ENCODE peak calls at places on chromosomes 4 and X, in six cellular contexts. O is heart left ventricle, K is breast epithelium, Y is endothelial cell of umbilical vein, E is cardiac muscle cell, T is mucosa of descending colon. M is an unnamed sample. For H3K4me1, the result is how much of the 10 kb centered on the place peaks cover.

GRCh38 chr4:77599378-77599777 is 6.2 kb upstream of the CXCL13 start:
- DNase-seq in O (no peak), K (no peak), Y (peak), E (peak), T (peak), M (no peak)

GRCh38 chr4:150315175-150315574 is 236.9 kb downstream of the DCLK2 start:
- DNase-seq in O (no peak), K (no peak), Y (no peak), E (peak), T (no peak), M (no peak)

GRCh38 chr4:15341022-15341732 is 86.7 kb upstream of the C1QTNF7 start:
- DNase-seq in O (no peak), K (no peak), Y (no peak), E (no peak), T (no peak), M (no peak)

GRCh38 chr4:41882622-41883347 is 52.4 kb upstream of the TMEM33 start:
- DNase-seq in O (no peak), K (no peak), Y (peak), E (peak), T (peak), M (peak)

GRCh38 chr4:82599336-82599735 is 37.5 kb upstream of the TMEM150C start:
- DNase-seq in O (no peak), K (no peak), Y (no peak), E (no peak), T (no peak), M (no peak)

GRCh38 chr4:169627307-169627706 is 6.9 kb downstream of the CLCN3 start:
- DNase-seq in O (no peak), K (no peak), Y (no peak), E (no peak), T (no peak), M (no peak)

GRCh38 chr4:127622923-127623754 is 9.6 kb upstream of the INTU start:
- DNase-seq in O (peak), K (no peak), Y (peak), E (peak), T (peak), M (peak)

GRCh38 chr4:40462326-40462725 is 127.2 kb downstream of the CHRNA9 start:
- DNase-seq in O (no peak), K (peak), Y (no peak), E (no peak), T (no peak), M (no peak)

GRCh38 chrX:103253608-103254007 is 1.3 kb downstream of the TCEAL8 start:
- DNase-seq in O (peak), K (no peak), Y (peak), E (peak), T (no peak), M (no peak)

GRCh38 chr4:141571368-141571767 is 65.0 kb upstream of the IL15 start:
- DNase-seq in O (no peak), K (no peak), Y (no peak), E (peak), T (no peak), M (no peak)

GRCh38 chrX:40465735-40466551 is 114.8 kb upstream of the ATP6AP2 start:
- DNase-seq in O (no peak), K (no peak), Y (no peak), E (peak), T (no peak), M (no peak)

GRCh38 chr4:102285831-102286230 is 59.5 kb downstream of the SLC39A8 start:
- DNase-seq in O (no peak), K (no peak), Y (peak), E (no peak), T (no peak), M (no peak)

GRCh38 chr4:67106846-67107467 is 438.3 kb downstream of the CENPC start:
- DNase-seq in O (no peak), K (no peak), Y (no peak), E (no peak), T (no peak), M (no peak)

GRCh38 chr4:145168578-145169187 is 11.7 kb downstream of the OTUD4 start:
- DNase-seq in O (no peak), K (no peak), Y (no peak), E (no peak), T (no peak), M (no peak)

GRCh38 chrX:65575024-65575423 is 40.4 kb upstream of the LAS1L start:
- DNase-seq in O (no peak), K (no peak), Y (no peak), E (no peak), T (no peak), M (no peak)

GRCh38 chrX:77440310-77440709 is 6.9 kb upstream of the FGF16 start:
- DNase-seq in O (no peak), K (no peak), Y (no peak), E (no peak), T (no peak), M (no peak)

GRCh38 chr4:128649575-128650205 is 159.8 kb upstream of the JADE1 start:
- DNase-seq in O (no peak), K (no peak), Y (no peak), E (peak), T (peak), M (no peak)

GRCh38 chr4:87716350-87717041 is 66.4 kb downstream of the DMP1 start:
- DNase-seq in O (peak), K (peak), Y (no peak), E (peak), T (no peak), M (no peak)

GRCh38 chrX:23103546-23103945 is 103.8 kb downstream of the DDX53 start:
- DNase-seq in O (no peak), K (no peak), Y (no peak), E (no peak), T (no peak), M (no peak)

GRCh38 chr4:41142946-41143720 is 71.2 kb downstream of the APBB2 start:
- DNase-seq in O (peak), K (peak), Y (peak), E (peak), T (peak), M (no peak)

GRCh38 chr4:121706595-121707021 is 9.8 kb upstream of the ANXA5 start:
- DNase-seq in O (no peak), K (no peak), Y (no peak), E (peak), T (no peak), M (no peak)

GRCh38 chrX:40290519-40290918 is 192.8 kb upstream of the BCOR start:
- DNase-seq in O (no peak), K (no peak), Y (no peak), E (no peak), T (no peak), M (no peak)

GRCh38 chr4:8269535-8270417 is at the start of gene HTRA3:
- DNase-seq in O (peak), K (no peak), Y (peak), E (peak), T (peak), M (no peak)

GRCh38 chrX:130625381-130625780 is 223.6 kb downstream of the RBMX2 start:
- DNase-seq in O (no peak), K (no peak), Y (no peak), E (no peak), T (no peak), M (no peak)

GRCh38 chrX:47218280-47218919 is at the start of gene CDK16:
- DNase-seq in O (peak), K (peak), Y (peak), E (peak), T (peak), M (peak)

GRCh38 chrX:5646818-5647217 is 581.8 kb downstream of the NLGN4X start:
- DNase-seq in O (no peak), K (no peak), Y (no peak), E (no peak), T (peak), M (no peak)

GRCh38 chr4:80452768-80453167 is 117.2 kb downstream of the CFAP299 start:
- DNase-seq in O (no peak), K (no peak), Y (no peak), E (no peak), T (no peak), M (no peak)

GRCh38 chr4:40228497-40229365 is 31.9 kb downstream of the RHOH start:
- DNase-seq in O (no peak), K (no peak), Y (no peak), E (no peak), T (no peak), M (no peak)

GRCh38 chr4:143488684-143489083 is 24.8 kb upstream of the SMARCA5 start:
- DNase-seq in O (no peak), K (no peak), Y (no peak), E (no peak), T (no peak), M (no peak)

GRCh38 chr4:16916719-16917337 is 18.4 kb upstream of the LDB2 start:
- DNase-seq in O (no peak), K (no peak), Y (peak), E (peak), T (peak), M (peak)

GRCh38 chr4:87799254-87799653 is at the start of gene IBSP:
- DNase-seq in O (no peak), K (no peak), Y (no peak), E (no peak), T (no peak), M (no peak)

GRCh38 chr4:173420821-173421220 is 21.9 kb upstream of the SCRG1 start:
- DNase-seq in O (no peak), K (no peak), Y (no peak), E (peak), T (no peak), M (no peak)

GRCh38 chr4:143287571-143287923 is 49.1 kb upstream of the GAB1 start:
- DNase-seq in O (no peak), K (no peak), Y (no peak), E (no peak), T (no peak), M (no peak)

GRCh38 chr4:110622841-110623709 is at the start of gene PITX2:
- DNase-seq in O (peak), K (peak), Y (peak), E (peak), T (peak), M (peak)

GRCh38 chr4:1196421-1197183 is 24.2 kb upstream of the SPON2 start:
- DNase-seq in O (no peak), K (peak), Y (no peak), E (no peak), T (no peak), M (no peak)

GRCh38 chrX:68490644-68491043 is 8.2 kb upstream of the YIPF6 start:
- DNase-seq in O (no peak), K (no peak), Y (peak), E (peak), T (peak), M (no peak)

GRCh38 chr4:185110375-185110823 is 32.7 kb upstream of the SLC25A4 start:
- DNase-seq in O (no peak), K (no peak), Y (no peak), E (no peak), T (no peak), M (no peak)
- H3K4me1 ChIP-seq in O (under half), K (under half), Y (under half), E (under half), T (under half), M (under half)

GRCh38 chrX:107724653-107725052 is 50.9 kb downstream of the TSC22D3 start:
- DNase-seq in O (no peak), K (no peak), Y (no peak), E (no peak), T (no peak), M (no peak)
- H3K4me1 ChIP-seq in O (half or more), K (under half), Y (under half), E (half or more), T (under half), M (under half)

GRCh38 chr4:158936238-158936637 is 166.6 kb upstream of the RAPGEF2 start:
- DNase-seq in O (no peak), K (no peak), Y (no peak), E (no peak), T (no peak), M (no peak)

GRCh38 chr4:158934996-158935669 is 166.3 kb downstream of the FNIP2 start:
- DNase-seq in O (no peak), K (no peak), Y (no peak), E (no peak), T (no peak), M (no peak)

GRCh38 chr4:158941321-158941720 is 161.6 kb upstream of the RAPGEF2 start:
- DNase-seq in O (no peak), K (no peak), Y (no peak), E (no peak), T (no peak), M (no peak)

GRCh38 chr4:158938462-158939044 is 164.3 kb upstream of the RAPGEF2 start:
- DNase-seq in O (no peak), K (no peak), Y (no peak), E (peak), T (no peak), M (no peak)

DNA sequence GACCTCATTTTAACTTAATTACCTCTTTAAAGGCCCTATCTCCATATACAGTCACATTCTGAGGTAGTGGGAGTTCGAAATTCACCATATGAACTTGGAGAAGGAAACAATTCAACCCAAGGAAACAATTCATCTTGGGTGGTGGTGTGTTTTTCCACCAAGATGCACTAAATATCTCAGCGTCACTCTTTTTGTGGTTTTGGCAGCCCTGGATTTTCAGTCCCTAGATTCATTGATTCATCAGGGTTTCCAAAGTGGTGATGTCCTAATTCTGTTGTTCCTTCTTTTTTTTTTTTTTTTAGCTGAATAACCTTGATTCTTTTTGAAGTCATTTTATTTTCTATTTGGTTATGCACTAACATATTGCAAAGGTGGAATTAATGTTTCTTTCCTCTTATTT is 162.6 kb upstream of the RAPGEF2 start:
- DNase-seq in O (no peak), K (no peak), Y (no peak), E (no peak), T (no peak), M (no peak)
- H3K4me1 ChIP-seq in O (under half), K (under half), Y (under half), E (under half), T (under half), M (under half)

DNA sequence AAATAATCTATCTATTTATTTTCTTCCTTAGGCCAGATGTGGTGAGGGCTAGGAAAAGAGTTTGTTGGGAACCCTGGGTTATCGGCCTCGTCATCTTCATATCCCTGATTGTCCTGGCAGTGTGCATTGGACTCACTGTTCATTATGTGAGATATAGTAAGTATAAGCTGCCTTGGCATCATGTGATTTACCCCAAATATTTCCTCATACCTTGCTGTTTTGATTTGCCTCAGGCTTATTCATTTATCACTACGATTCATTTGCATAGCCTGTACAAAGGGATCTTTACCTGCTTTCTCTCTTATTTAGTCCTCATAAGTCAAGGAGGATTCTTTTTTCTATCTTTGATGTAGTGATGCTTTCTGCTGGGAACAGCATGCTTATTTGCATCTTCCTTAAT is 14.5 kb downstream of the TMPRSS11E start:
- DNase-seq in O (no peak), K (no peak), Y (no peak), E (no peak), T (no peak), M (no peak)
- H3K4me1 ChIP-seq in O (under half), K (under half), Y (under half), E (under half), T (under half), M (under half)

GRCh38 chr4:3046623-3047022 is 27.7 kb downstream of the HTT-AS start:
- DNase-seq in O (no peak), K (no peak), Y (no peak), E (no peak), T (no peak), M (peak)

GRCh38 chr4:3046149-3046548 is 28.2 kb downstream of the HTT-AS start:
- DNase-seq in O (no peak), K (no peak), Y (no peak), E (no peak), T (no peak), M (peak)

GRCh38 chr4:3044812-3045499 is 29.4 kb downstream of the HTT-AS start:
- DNase-seq in O (no peak), K (no peak), Y (no peak), E (no peak), T (peak), M (peak)

GRCh38 chr4:3043272-3044020 is 30.9 kb downstream of the HTT-AS start:
- DNase-seq in O (no peak), K (no peak), Y (no peak), E (no peak), T (no peak), M (peak)

GRCh38 chr4:3045500-3045850 is 28.9 kb downstream of the HTT-AS start:
- DNase-seq in O (peak), K (no peak), Y (no peak), E (peak), T (peak), M (peak)
- H3K4me1 ChIP-seq in O (under half), K (under half), Y (under half), E (under half), T (under half), M (half or more)